ENCODE peak calls at places on chromosomes 6 and 20, in five cellular contexts. K, E, A, T and N are unnamed samples.

GRCh38 chr6:149129401-149130077 is 188.0 kb upstream of the TAB2 start:
- DNase-seq in K (peak; percentile 65), E (no peak), A (no peak), T (no peak), N (no peak)

GRCh38 chr20:57592263-57593092 is 27.7 kb downstream of the ZBP1 start:
- DNase-seq in K (no peak), E (no peak), A (no peak), T (no peak), N (no peak)

GRCh38 chr20:33373735-33374605 is 27.3 kb downstream of the CDK5RAP1 start:
- DNase-seq in K (peak; percentile 94), E (no peak), A (peak; percentile 99), T (no peak), N (no peak)

GRCh38 chr6:151071295-151071694 is 168.5 kb upstream of the AKAP12 start:
- DNase-seq in K (peak; percentile 91), E (no peak), A (peak; percentile 38), T (no peak), N (no peak)

GRCh38 chr20:57513199-57513598 is 11.7 kb downstream of the CTCFL start:
- DNase-seq in K (peak; percentile 49), E (no peak), A (no peak), T (no peak), N (no peak)

GRCh38 chr20:43545837-43546578 is 12.8 kb upstream of the SGK2 start:
- DNase-seq in K (no peak), E (no peak), A (no peak), T (no peak), N (no peak)

GRCh38 chr20:8670900-8671229 is 398.0 kb upstream of the PLCB4 start:
- DNase-seq in K (no peak), E (peak; percentile 49), A (no peak), T (no peak), N (no peak)

GRCh38 chr6:161439093-161439492 is 165.2 kb upstream of the AGPAT4 start:
- DNase-seq in K (peak; percentile 90), E (no peak), A (no peak), T (peak; percentile 55), N (no peak)

GRCh38 chr6:5761370-5761769 is 245.4 kb downstream of the NRN1 start:
- DNase-seq in K (no peak), E (no peak), A (no peak), T (no peak), N (no peak)

GRCh38 chr20:49768204-49769124 is 44.2 kb upstream of the SLC9A8 start:
- DNase-seq in K (peak; percentile 70), E (no peak), A (peak; percentile 100), T (no peak), N (peak; percentile 31)

GRCh38 chr20:62971211-62971949 is 18.9 kb downstream of the SLC17A9 start:
- DNase-seq in K (no peak), E (no peak), A (no peak), T (no peak), N (no peak)

GRCh38 chr6:41504526-41505021 is 41.6 kb upstream of the FOXP4 start:
- DNase-seq in K (peak; percentile 23), E (peak; percentile 62), A (no peak), T (no peak), N (no peak)

GRCh38 chr6:37131104-37131959 is 38.6 kb upstream of the PIM1 start:
- DNase-seq in K (no peak), E (peak; percentile 85), A (peak; percentile 68), T (no peak), N (no peak)

GRCh38 chr6:134882426-134883038 is 67.4 kb downstream of the ALDH8A1 start:
- DNase-seq in K (peak; percentile 79), E (peak; percentile 44), A (peak; percentile 43), T (peak; percentile 50), N (no peak)

GRCh38 chr20:39756828-39757227 is 794.7 kb downstream of the DHX35 start:
- DNase-seq in K (no peak), E (no peak), A (no peak), T (no peak), N (no peak)

GRCh38 chr6:112065426-112065986 is 11.6 kb downstream of the CCN6 start:
- DNase-seq in K (peak; percentile 46), E (no peak), A (no peak), T (no peak), N (no peak)
- TF ChIP-seq MXI1 in K (no peak), E (no peak), A (no peak), T (no peak), N (no peak)

GRCh38 chr6:138972226-138972665 is 15.8 kb downstream of the REPS1 start:
- DNase-seq in K (peak; percentile 53), E (peak; percentile 42), A (no peak), T (no peak), N (no peak)

GRCh38 chr6:138971601-138972000 is 16.5 kb downstream of the REPS1 start:
- DNase-seq in K (peak; percentile 12), E (no peak), A (no peak), T (no peak), N (no peak)

GRCh38 chr6:138970856-138971425 is 17.1 kb downstream of the REPS1 start:
- DNase-seq in K (peak; percentile 95), E (no peak), A (no peak), T (no peak), N (no peak)

GRCh38 chr6:138975815-138976214 is 12.2 kb downstream of the REPS1 start:
- DNase-seq in K (no peak), E (no peak), A (no peak), T (no peak), N (no peak)

DNA sequence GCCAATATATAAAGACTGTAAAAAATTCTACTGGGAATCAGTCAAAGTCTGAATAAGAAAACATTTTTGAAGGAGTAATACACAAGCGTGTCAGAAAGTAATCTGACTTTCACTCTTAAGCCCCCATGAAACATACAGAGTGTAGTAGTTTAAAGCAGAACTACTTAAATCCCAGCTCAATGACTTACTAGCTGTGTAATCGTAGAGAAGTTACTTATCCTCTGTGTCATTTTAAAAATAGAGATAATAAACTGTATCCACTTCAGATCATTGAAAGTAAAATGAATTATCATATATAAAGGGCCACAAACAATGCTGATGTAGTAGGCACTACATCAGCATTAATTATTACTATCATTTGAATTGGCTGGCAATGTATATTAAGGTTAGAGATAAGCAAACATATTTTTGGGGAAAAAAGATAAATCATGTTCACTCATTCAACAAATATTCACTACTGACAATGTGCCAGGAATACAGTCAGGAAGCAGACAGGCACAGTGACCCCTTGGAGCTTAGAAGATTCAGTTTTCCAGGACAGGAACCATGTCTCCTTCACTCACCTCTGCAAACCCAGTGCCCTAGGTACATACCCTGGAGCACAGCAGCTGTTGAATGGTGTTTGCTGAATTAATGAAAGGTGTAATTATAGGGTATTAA is 14.4 kb downstream of the REPS1 start:
- DNase-seq in K (peak; percentile 67), E (no peak), A (no peak), T (no peak), N (no peak)
- TF ChIP-seq MXI1 in K (no peak), E (no peak), A (no peak), T (no peak), N (no peak)

GRCh38 chr6:31568537-31568961 is 3.5 kb upstream of the LTA start:
- DNase-seq in K (no peak), E (no peak), A (no peak), T (no peak), N (peak; percentile 94)
- TF ChIP-seq MXI1 in K (no peak), E (no peak), A (no peak), T (no peak), N (no peak)

DNA sequence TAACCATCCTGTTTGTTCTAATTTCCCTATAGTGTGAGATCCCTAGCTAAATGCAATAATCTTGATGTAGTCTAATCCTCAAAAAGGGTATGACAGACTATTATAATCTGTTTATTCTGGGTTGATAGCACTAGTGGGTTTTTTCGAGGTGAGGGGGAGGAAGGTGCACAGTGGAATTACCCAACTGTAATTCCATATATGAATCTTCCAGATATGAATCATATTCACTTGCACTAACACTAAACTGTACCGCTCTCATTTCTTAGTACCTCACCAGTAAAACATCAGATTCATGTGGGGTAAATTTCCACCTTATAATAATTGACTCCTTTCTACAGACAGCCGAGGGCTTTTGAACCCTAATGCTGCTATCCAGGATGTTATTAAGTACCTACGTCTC is 16.5 kb downstream of the NCOA7 start:
- DNase-seq in K (no peak), E (no peak), A (no peak), T (no peak), N (no peak)
- TF ChIP-seq MXI1 in K (no peak), E (no peak), A (no peak), T (no peak), N (no peak)

GRCh38 chr6:98041921-98042320 is 758.9 kb upstream of the MMS22L start:
- DNase-seq in K (no peak), E (peak; percentile 52), A (no peak), T (no peak), N (no peak)

GRCh38 chr6:98037571-98037970 is 754.6 kb upstream of the MMS22L start:
- DNase-seq in K (no peak), E (no peak), A (no peak), T (no peak), N (no peak)

GRCh38 chr6:98041072-98041471 is 758.1 kb upstream of the MMS22L start:
- DNase-seq in K (no peak), E (no peak), A (no peak), T (no peak), N (no peak)

GRCh38 chr6:98039443-98039842 is 756.4 kb upstream of the MMS22L start:
- DNase-seq in K (no peak), E (no peak), A (no peak), T (no peak), N (no peak)

DNA sequence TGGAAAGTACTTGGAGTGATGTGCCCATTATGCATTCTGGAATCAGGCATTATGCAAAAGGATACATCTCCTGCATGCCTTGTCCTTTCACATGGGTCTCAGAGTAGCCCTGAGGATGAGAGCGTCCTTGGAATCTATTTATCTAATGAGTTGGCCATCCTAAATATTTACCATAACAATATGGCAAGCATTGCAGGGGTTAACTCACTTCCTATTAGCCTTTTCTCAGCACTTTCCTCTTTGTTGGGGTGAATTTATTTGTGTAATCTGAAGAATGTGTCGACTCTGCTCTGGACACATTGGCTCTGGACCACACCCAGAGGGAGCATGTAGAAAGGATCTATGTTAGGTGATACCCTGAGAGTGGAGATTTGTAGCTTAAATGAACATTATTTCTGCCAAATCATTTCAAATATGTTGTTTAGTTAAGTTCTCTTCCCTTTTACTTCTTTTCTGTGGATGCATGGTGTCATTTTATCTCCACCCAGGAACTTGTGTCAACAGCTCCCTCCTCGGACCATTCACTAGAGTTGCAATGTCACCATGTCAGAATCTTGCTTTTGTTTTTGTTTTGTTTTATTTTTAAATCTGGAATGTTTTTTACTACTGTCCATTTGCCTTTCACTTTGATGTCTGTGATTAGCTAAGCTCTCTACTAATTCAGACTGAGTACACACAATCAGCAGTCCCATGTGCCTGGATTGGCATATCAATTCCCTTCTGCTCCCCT is 757.0 kb upstream of the MMS22L start:
- DNase-seq in K (peak; percentile 0), E (no peak), A (no peak), T (no peak), N (no peak)
- TF ChIP-seq MXI1 in K (no peak), E (no peak), A (no peak), T (no peak), N (no peak)